ENCODE peak calls at places on chromosomes 11 and 22, in five cellular contexts. A is mammary epithelial cell, Z is heart left ventricle, W is H1, V is neural progenitor cell. K is an unnamed sample.

GRCh38 chr11:65977621-65978390 is 16.3 kb downstream of the SART1 start:
- DNase-seq in Z (no peak), A (no peak), W (no peak), V (no peak), K (no peak)

GRCh38 chr22:39282642-39283311 is 36.6 kb downstream of the RPL3 start:
- DNase-seq in A (no peak), Z (peak), V (no peak), W (no peak), K (no peak)

GRCh38 chr22:29215012-29215860 is 9.5 kb downstream of the EMID1 start:
- DNase-seq in W (no peak), Z (no peak), V (no peak), A (no peak), K (no peak)

GRCh38 chr11:133318221-133318620 is 214.1 kb downstream of the OPCML start:
- DNase-seq in A (no peak), Z (no peak), W (no peak), V (no peak), K (no peak)

GRCh38 chr11:14364322-14364721 is 5.3 kb upstream of the RRAS2 start:
- DNase-seq in W (no peak), V (no peak), Z (no peak), A (no peak), K (no peak)

GRCh38 chr11:111308140-111308539 is 9.8 kb downstream of the POU2AF3 start:
- DNase-seq in V (no peak), W (no peak), A (no peak), Z (peak), K (no peak)

GRCh38 chr11:2444301-2445106 is at the start of the genes KCNQ1 and TRPM5:
- DNase-seq in A (no peak), V (peak), Z (peak), W (no peak), K (peak)

GRCh38 chr11:123630126-123630531 is 24.3 kb downstream of the SCN3B start:
- DNase-seq in Z (no peak), V (no peak), W (no peak), A (no peak), K (no peak)

GRCh38 chr11:74682731-74683278 is 48.4 kb downstream of the CHRDL2 start:
- DNase-seq in W (no peak), Z (no peak), A (no peak), V (no peak), K (no peak)

GRCh38 chr11:9459573-9460321 is 1.1 kb upstream of the ZNF143 start:
- DNase-seq in Z (no peak), A (peak), V (no peak), W (no peak), K (no peak)
- TF ChIP-seq CTCF in Z (no peak), A (no peak), V (no peak), W (no peak), K (no peak)

GRCh38 chr11:73597956-73598718 is at the start of gene FAM168A:
- DNase-seq in W (peak), Z (peak), A (peak), V (peak), K (peak)
- TF ChIP-seq CTCF in W (peak), Z (peak), A (peak), V (peak), K (peak)

GRCh38 chr22:31872209-31872608 is 72.1 kb upstream of the YWHAH start:
- DNase-seq in V (peak), Z (no peak), W (no peak), A (no peak), K (no peak)
- TF ChIP-seq CTCF in V (peak), Z (no peak), W (peak), A (no peak), K (no peak)

DNA sequence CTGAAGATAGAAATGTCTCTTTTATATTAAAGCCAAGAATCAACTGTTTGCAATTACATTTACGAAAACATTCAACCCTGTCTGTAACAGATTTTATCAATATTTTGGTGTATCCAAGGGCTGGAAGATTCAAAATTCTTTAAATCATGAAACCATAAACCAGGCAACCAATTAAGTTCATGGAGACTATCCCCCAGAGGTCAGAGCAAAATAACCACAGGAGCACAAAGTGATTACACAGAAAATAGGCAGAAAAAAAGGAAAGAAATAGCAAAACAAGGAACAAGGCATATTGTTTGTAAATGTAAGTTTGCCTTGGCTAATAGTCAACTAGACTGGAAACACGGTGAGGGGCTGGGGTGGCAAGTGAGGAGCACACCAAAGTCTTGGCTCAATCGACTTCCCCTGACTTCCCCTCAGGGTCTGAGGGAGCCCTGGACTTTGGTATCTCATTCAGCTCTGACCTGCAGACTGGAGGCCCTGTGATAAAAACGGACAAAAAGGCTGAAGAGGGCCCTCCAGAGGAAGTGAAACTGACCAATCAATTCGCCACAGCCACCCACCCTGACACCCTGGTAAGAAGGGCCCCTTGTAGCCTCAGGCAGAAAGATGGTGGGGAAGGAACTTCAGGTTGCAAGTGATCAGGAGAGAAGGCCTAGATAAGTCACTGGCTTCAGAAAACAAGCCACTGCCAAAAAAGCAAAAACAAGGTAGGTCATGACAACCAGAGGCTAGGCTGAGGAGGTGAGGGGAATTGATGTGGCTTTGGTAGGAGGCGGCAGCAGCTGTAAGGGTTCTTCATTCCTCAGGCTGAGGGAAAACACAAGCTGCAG is 1.9 kb downstream of the SIK3 start:
- DNase-seq in V (peak), A (no peak), W (peak), Z (no peak), K (no peak)
- TF ChIP-seq CTCF in V (peak), A (no peak), W (no peak), Z (no peak), K (no peak)

DNA sequence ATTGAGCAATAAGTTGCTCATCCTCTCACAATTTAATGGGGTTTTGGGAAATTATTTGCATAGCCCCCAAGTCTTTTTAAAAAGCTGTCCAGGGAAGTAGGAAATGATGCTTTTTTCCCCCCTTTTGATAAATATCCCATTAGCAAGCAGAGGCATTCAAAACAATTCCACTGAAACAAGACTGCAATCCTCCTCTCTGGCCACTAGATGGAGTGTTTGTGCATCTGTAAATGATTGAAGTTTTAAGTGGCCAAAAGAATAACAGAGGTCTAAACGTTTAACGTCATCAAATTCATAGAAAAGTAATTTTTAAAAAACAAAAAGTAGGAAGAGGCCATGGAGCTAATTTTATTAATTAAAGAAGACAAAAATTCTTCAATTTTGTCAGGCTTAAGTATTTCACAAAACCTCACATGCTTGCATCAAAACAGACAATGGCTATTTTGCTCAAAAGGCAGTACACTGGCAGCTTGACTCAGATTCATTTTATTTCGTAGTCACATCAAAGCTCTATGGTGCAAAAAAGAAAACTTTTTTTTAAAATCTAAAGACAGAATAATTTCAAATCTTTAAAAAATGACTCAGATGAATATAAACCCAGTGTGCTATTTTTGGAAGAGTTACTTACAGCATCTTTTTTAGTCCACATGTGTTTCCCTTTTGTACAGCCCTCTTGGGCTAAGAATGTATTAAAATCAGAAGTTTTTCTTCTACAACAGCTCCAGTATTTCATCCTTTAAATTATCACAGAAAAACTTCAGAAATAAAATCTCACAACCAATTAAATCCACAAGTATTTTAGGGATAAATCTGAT is 17.8 kb downstream of the CHORDC1 start:
- DNase-seq in V (peak), W (no peak), A (peak), Z (no peak), K (no peak)
- TF ChIP-seq CTCF in V (peak), W (no peak), A (peak), Z (peak), K (peak)

GRCh38 chr22:46534901-46535630 is 2.4 kb downstream of the CELSR1 start:
- DNase-seq in Z (no peak), A (no peak), V (no peak), W (no peak), K (no peak)
- TF ChIP-seq CTCF in Z (no peak), A (no peak), V (no peak), W (no peak), K (no peak)

GRCh38 chr22:28112548-28113043 is 193.5 kb upstream of the PITPNB start:
- DNase-seq in Z (peak), A (no peak), W (no peak), V (peak), K (no peak)
- TF ChIP-seq CTCF in Z (peak), A (peak), W (no peak), V (peak), K (peak)

GRCh38 chr22:42758929-42759629 is 38.4 kb upstream of the A4GALT start:
- DNase-seq in A (no peak), Z (no peak), W (no peak), V (peak), K (no peak)
- TF ChIP-seq CTCF in A (no peak), Z (no peak), W (no peak), V (no peak), K (no peak)